ENCODE peak calls at places on chromosomes 2 and 18, in four cellular contexts. D is GM12878, J is HepG2, Q is K562. P is an unnamed sample.

GRCh38 chr2:233051241-233052149 is 8.6 kb upstream of the INPP5D start:
- DNase-seq in D (no peak), J (no peak), Q (peak), P (peak)

GRCh38 chr2:57549642-57550102 is 496.9 kb upstream of the VRK2 start:
- DNase-seq in D (peak), J (no peak), Q (no peak), P (no peak)

GRCh38 chr2:75994759-75995158 is 284.0 kb upstream of the GCFC2 start:
- DNase-seq in D (no peak), J (peak), Q (no peak), P (peak)

GRCh38 chr2:198347936-198348335 is 543.5 kb downstream of the PLCL1 start:
- DNase-seq in D (no peak), J (no peak), Q (no peak), P (no peak)

GRCh38 chr2:38148501-38148900 is 72.5 kb upstream of the CYP1B1 start:
- DNase-seq in D (no peak), J (peak), Q (no peak), P (no peak)

GRCh38 chr2:177585234-177585863 is 192.8 kb downstream of the AGPS start:
- DNase-seq in D (no peak), J (no peak), Q (no peak), P (no peak)

GRCh38 chr2:29063646-29064372 is 10.5 kb downstream of the PCARE start:
- DNase-seq in D (no peak), J (no peak), Q (no peak), P (no peak)

GRCh38 chr2:43131051-43131889 is 95.1 kb downstream of the ZFP36L2 start:
- DNase-seq in D (no peak), J (peak), Q (peak), P (peak)

GRCh38 chr18:79599503-79599931 is 80.1 kb upstream of the CTDP1 start:
- DNase-seq in D (no peak), J (no peak), Q (no peak), P (no peak)

GRCh38 chr2:111622859-111623258 is 261.1 kb downstream of the ANAPC1 start:
- DNase-seq in D (no peak), J (no peak), Q (no peak), P (no peak)

GRCh38 chr2:69911985-69912563 is 2.8 kb upstream of the MXD1 start:
- DNase-seq in D (no peak), J (peak), Q (peak), P (no peak)

GRCh38 chr2:96538487-96539214 is 2.1 kb downstream of the ARID5A start:
- DNase-seq in D (peak), J (peak), Q (no peak), P (peak)

GRCh38 chr18:23341983-23342382 is 111.1 kb upstream of the RIOK3 start:
- DNase-seq in D (no peak), J (no peak), Q (no peak), P (no peak)

GRCh38 chr2:97722227-97722626 is 8.9 kb downstream of the ZAP70 start:
- DNase-seq in D (no peak), J (no peak), Q (no peak), P (no peak)

GRCh38 chr2:147006724-147007123 is 838.1 kb upstream of the ACVR2A start:
- DNase-seq in D (no peak), J (no peak), Q (no peak), P (no peak)

GRCh38 chr2:231680992-231681852 is 27.1 kb upstream of the PTMA start:
- DNase-seq in D (no peak), J (peak), Q (peak), P (peak)

GRCh38 chr2:100417745-100418090 is 250 bp upstream of the CHST10 start:
- DNase-seq in D (no peak), J (no peak), Q (no peak), P (no peak)

GRCh38 chr2:205408690-205409089 is 273.6 kb upstream of the NRP2 start:
- DNase-seq in D (no peak), J (no peak), Q (no peak), P (no peak)

GRCh38 chr18:45730832-45731545 is 7.0 kb downstream of the SLC14A1 start:
- DNase-seq in D (no peak), J (no peak), Q (no peak), P (no peak)

GRCh38 chr2:127609031-127609751 is 36.8 kb upstream of the GPR17 start:
- DNase-seq in D (no peak), J (no peak), Q (no peak), P (no peak)

DNA sequence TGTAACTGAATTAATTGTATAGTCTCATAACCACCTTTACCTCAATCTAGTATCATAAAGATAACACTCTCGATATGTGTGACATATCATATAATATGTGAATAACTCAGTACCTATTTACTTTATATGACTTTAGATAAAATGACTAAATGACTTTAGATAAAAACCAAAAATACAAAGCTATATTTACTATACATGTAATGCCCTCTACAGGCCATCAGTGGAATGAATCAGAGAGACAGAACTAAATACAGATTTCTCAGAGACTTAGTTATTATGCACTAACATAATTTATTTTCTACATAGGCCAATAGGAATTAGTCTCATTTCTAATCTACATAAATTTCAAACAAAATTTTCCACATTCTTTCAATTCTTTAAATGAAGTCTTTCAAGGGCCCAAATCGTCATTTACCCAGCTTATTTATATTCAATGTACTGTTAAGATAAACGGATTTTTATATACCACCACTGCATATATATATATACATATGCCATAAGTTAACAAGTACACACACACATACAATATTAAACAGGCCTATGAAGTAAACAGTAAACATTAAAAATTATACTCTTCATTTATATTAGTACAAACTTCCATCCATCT is 219.9 kb downstream of the EXOC6B start:
- DNase-seq in D (no peak), J (peak), Q (peak), P (no peak)
- TF ChIP-seq CREM in D (no peak), J (no peak), Q (no peak), P (no peak)

DNA sequence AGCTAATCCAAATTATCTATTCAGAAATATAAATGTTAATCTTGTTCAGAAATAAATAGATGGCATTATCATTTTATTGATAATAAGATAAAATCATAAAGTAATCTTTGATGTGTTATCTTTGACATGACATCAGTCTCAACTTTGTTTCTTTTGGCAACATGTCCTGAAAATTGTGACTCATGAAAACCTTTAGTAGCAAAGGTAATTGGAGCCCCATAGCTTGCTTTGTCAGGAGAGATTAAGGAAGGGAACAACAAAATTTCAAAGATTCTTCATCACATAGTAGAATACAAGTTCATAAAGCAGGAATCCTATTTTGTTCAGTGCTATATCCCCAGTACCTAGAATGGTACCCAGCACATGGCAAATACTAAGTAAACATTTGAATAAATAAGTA is 165.4 kb downstream of the KCNE4 start:
- DNase-seq in D (no peak), J (no peak), Q (no peak), P (no peak)
- TF ChIP-seq CREM in D (no peak), J (no peak), Q (no peak), P (no peak)

GRCh38 chr2:23627236-23627990 is 242.4 kb downstream of the KLHL29 start:
- DNase-seq in D (no peak), J (no peak), Q (no peak), P (no peak)

GRCh38 chr2:23629417-23630110 is 244.6 kb downstream of the KLHL29 start:
- DNase-seq in D (no peak), J (no peak), Q (no peak), P (no peak)

GRCh38 chr2:23630961-23631360 is 246.0 kb downstream of the KLHL29 start:
- DNase-seq in D (no peak), J (no peak), Q (no peak), P (no peak)

GRCh38 chr2:23630111-23630480 is 245.1 kb downstream of the KLHL29 start:
- DNase-seq in D (no peak), J (no peak), Q (no peak), P (no peak)

DNA sequence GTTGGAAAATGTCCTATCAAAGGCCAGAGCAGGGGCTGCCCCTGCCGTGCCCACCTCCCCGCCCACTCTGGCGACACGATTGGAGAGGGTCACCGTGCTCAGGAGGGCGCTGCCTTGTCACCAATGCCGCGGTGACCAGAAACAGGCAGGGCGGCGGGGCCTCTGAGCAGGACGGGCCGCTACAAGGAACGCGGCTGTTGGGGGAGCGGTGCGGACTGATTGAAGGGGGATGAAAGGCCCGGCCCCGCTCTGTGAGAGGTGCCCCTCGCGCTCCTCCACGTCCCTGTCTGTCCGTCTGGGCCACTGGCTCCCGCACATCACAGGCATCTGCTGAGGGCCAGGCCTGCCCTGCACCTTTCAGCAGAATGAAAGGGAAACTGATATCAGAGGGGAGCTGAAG is 243.9 kb downstream of the KLHL29 start:
- DNase-seq in D (no peak), J (no peak), Q (no peak), P (no peak)
- TF ChIP-seq CREM in D (no peak), J (no peak), Q (no peak), P (no peak)

GRCh38 chr2:105557021-105557420 is 158.2 kb upstream of the FHL2 start:
- DNase-seq in D (no peak), J (no peak), Q (no peak), P (no peak)
- TF ChIP-seq CREM in D (no peak), J (no peak), Q (no peak), P (no peak)

GRCh38 chr2:230658877-230659652 is 53.6 kb upstream of the CAB39 start:
- DNase-seq in D (peak), J (no peak), Q (peak), P (no peak)
- TF ChIP-seq CREM in D (no peak), J (no peak), Q (peak), P (no peak)

DNA sequence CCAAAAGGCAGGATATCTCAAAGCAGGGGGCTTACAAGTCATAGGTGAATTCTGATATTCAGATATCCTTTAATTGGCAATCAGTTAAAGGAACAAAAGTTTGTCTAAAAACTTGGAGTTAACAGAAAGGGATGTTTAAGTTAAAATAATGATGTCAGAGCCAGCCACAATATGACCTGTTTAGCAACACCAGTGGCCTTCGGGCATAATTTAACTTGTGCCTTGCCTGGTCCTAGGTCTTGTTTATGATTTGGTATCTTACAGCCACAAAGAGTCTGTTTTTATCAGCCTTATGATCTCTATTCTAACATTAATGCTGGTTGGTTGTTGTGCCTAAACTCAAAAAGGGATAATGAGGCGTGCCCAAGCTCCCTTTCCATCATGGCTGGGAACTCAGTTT is 252.9 kb downstream of the RNF152 start:
- DNase-seq in D (no peak), J (no peak), Q (no peak), P (no peak)
- TF ChIP-seq CREM in D (no peak), J (no peak), Q (no peak), P (no peak)

GRCh38 chr2:102051659-102052366 is 60.1 kb downstream of the IL1R2 start:
- DNase-seq in D (no peak), J (no peak), Q (no peak), P (no peak)
- TF ChIP-seq CREM in D (no peak), J (no peak), Q (no peak), P (no peak)

GRCh38 chr2:19775838-19776237 is 125.9 kb downstream of the TTC32 start:
- DNase-seq in D (no peak), J (no peak), Q (no peak), P (no peak)
- TF ChIP-seq CREM in D (no peak), J (no peak), Q (no peak), P (no peak)

GRCh38 chr2:71612581-71613520 is 159.5 kb downstream of the DYSF start:
- DNase-seq in D (no peak), J (no peak), Q (no peak), P (peak)
- TF ChIP-seq CREM in D (no peak), J (no peak), Q (no peak), P (no peak)